ENCODE peak calls at places on chromosomes 4 and X, in four cellular contexts. L is GM10248, M is prostate gland, T is mesothelial cell of epicardium. K is an unnamed sample.

GRCh38 chrX:68743754-68744153 is 85.1 kb upstream of the EFNB1 start:
- DNase-seq in L (no peak), M (no peak), T (no peak), K (no peak)

GRCh38 chr4:95693594-95693993 is 144.8 kb upstream of the UNC5C start:
- DNase-seq in L (no peak), M (no peak), T (no peak), K (no peak)

GRCh38 chrX:45758319-45758718 is 557.6 kb upstream of the DIPK2B start:
- DNase-seq in L (no peak), M (no peak), T (no peak), K (no peak)

GRCh38 chrX:134377537-134377936 is 82.4 kb upstream of the HPRT1 start:
- DNase-seq in L (no peak), M (peak), T (no peak), K (no peak)

GRCh38 chr4:176034498-176034897 is 31.1 kb upstream of the WDR17 start:
- DNase-seq in L (no peak), M (no peak), T (no peak), K (no peak)

GRCh38 chrX:19698125-19698524 is 182.8 kb upstream of the MAP3K15 start:
- DNase-seq in L (no peak), M (no peak), T (no peak), K (no peak)

GRCh38 chr4:85114526-85114925 is 148.0 kb upstream of the WDFY3 start:
- DNase-seq in L (no peak), M (no peak), T (no peak), K (no peak)

GRCh38 chr4:93042746-93043145 is 739.0 kb downstream of the GRID2 start:
- DNase-seq in L (no peak), M (no peak), T (no peak), K (no peak)

GRCh38 chr4:25284466-25284865 is 28.1 kb upstream of the ZCCHC4 start:
- DNase-seq in L (no peak), M (no peak), T (no peak), K (no peak)

GRCh38 chr4:6471303-6472007 is 959 bp downstream of the PPP2R2C start:
- DNase-seq in L (no peak), M (no peak), T (no peak), K (no peak)

GRCh38 chr4:166318810-166319525 is 445.9 kb downstream of the TLL1 start:
- DNase-seq in L (no peak), M (no peak), T (no peak), K (no peak)

GRCh38 chr4:28287837-28288236 is 1427.2 kb downstream of the STIM2 start:
- DNase-seq in L (no peak), M (no peak), T (no peak), K (no peak)

GRCh38 chrX:77404318-77404878 is 42.8 kb upstream of the FGF16 start:
- DNase-seq in L (no peak), M (no peak), T (no peak), K (no peak)

GRCh38 chr4:43337707-43338106 is 445.2 kb downstream of the GRXCR1 start:
- DNase-seq in L (no peak), M (no peak), T (no peak), K (no peak)

GRCh38 chr4:137408527-137409177 is 123.6 kb downstream of the PCDH18 start:
- DNase-seq in L (no peak), M (no peak), T (no peak), K (no peak)

GRCh38 chr4:105236917-105237311 is 90.2 kb downstream of the TET2 start:
- DNase-seq in L (no peak), M (no peak), T (no peak), K (no peak)

GRCh38 chr4:75678965-75679364 is 5.8 kb upstream of the G3BP2 start:
- DNase-seq in L (no peak), M (no peak), T (no peak), K (no peak)

GRCh38 chrX:13734278-13735172 is at the start of the genes OFD1 and TRAPPC2:
- DNase-seq in L (peak), M (peak), T (peak), K (peak)
- TF ChIP-seq CTCF in L (no peak), M (no peak), T (no peak), K (no peak)

DNA sequence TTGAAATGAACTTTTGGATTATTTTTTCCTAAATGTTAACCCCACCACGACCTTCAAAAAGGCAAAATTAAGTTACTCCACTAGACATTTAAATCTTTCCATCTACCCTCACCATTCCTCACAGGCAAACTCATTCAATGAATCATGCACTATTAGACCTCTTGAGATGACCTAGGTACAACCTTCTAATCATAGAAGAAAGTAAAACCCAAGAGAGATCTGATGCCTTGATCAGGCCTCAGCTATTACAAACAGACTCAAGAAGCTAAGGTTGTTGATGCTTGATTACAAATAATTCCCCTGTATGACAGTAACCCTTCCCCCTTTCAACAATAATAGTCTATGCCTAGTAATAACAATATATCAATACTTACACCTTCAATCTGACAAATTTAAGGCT is 18.9 kb downstream of the TAPT1 start:
- DNase-seq in L (no peak), M (no peak), T (no peak), K (no peak)
- TF ChIP-seq CTCF in L (no peak), M (no peak), T (no peak), K (no peak)

GRCh38 chr4:186719925-186720694 is 3.5 kb downstream of the FAT1 start:
- DNase-seq in L (no peak), M (no peak), T (no peak), K (no peak)
- TF ChIP-seq CTCF in L (no peak), M (no peak), T (peak), K (peak)

GRCh38 chr4:8744083-8744805 is 127.4 kb downstream of the HMX1 start:
- DNase-seq in L (no peak), M (no peak), T (peak), K (no peak)
- TF ChIP-seq CTCF in L (no peak), M (no peak), T (no peak), K (no peak)